ENCODE peak calls at places on chromosome 5, in five cellular contexts. One of them, this sample, is unnamed.

GRCh38 chr5:115545065-115545882 is 699 bp upstream of the FEM1C start:
- DNase-seq in upper lobe of left lung: no peak
- DNase-seq in sigmoid colon: no peak
- DNase-seq in H1: no peak
- DNase-seq in HL-60: peak
- DNase-seq in this sample: no peak

GRCh38 chr5:76820491-76820890 is 1.7 kb downstream of the F2RL1 start:
- DNase-seq in upper lobe of left lung: no peak
- DNase-seq in sigmoid colon: no peak
- DNase-seq in H1: no peak
- DNase-seq in HL-60: no peak
- DNase-seq in this sample: no peak

GRCh38 chr5:76388236-76388635 is 14.8 kb upstream of the IQGAP2 start:
- DNase-seq in upper lobe of left lung: no peak
- DNase-seq in sigmoid colon: no peak
- DNase-seq in H1: no peak
- DNase-seq in HL-60: no peak
- DNase-seq in this sample: no peak

GRCh38 chr5:133731951-133732350 is 119.6 kb upstream of the FSTL4 start:
- DNase-seq in upper lobe of left lung: no peak
- DNase-seq in sigmoid colon: peak
- DNase-seq in H1: no peak
- DNase-seq in HL-60: no peak
- DNase-seq in this sample: no peak

GRCh38 chr5:149474198-149474597 is 77.0 kb downstream of the CSNK1A1 start:
- DNase-seq in upper lobe of left lung: no peak
- DNase-seq in sigmoid colon: no peak
- DNase-seq in H1: no peak
- DNase-seq in HL-60: no peak
- DNase-seq in this sample: peak

GRCh38 chr5:93748875-93749397 is 7.5 kb upstream of the POU5F2 start:
- DNase-seq in upper lobe of left lung: no peak
- DNase-seq in sigmoid colon: no peak
- DNase-seq in H1: no peak
- DNase-seq in HL-60: no peak
- DNase-seq in this sample: no peak

GRCh38 chr5:115961413-115962238 is 649 bp upstream of the LVRN start:
- DNase-seq in upper lobe of left lung: peak
- DNase-seq in sigmoid colon: no peak
- DNase-seq in H1: peak
- DNase-seq in HL-60: no peak
- DNase-seq in this sample: no peak

GRCh38 chr5:126339215-126339805 is 83.9 kb upstream of the GRAMD2B start:
- DNase-seq in upper lobe of left lung: no peak
- DNase-seq in sigmoid colon: no peak
- DNase-seq in H1: no peak
- DNase-seq in HL-60: peak
- DNase-seq in this sample: no peak

GRCh38 chr5:124056326-124057160 is 544.6 kb downstream of the CSNK1G3 start:
- DNase-seq in upper lobe of left lung: no peak
- DNase-seq in sigmoid colon: no peak
- DNase-seq in H1: no peak
- DNase-seq in HL-60: no peak
- DNase-seq in this sample: no peak

GRCh38 chr5:154849791-154850201 is 607 bp downstream of the FAXDC2 start:
- DNase-seq in upper lobe of left lung: no peak
- DNase-seq in sigmoid colon: no peak
- DNase-seq in H1: no peak
- DNase-seq in HL-60: no peak
- DNase-seq in this sample: no peak

GRCh38 chr5:52791366-52791765 is 3.6 kb downstream of the ITGA1 start:
- DNase-seq in upper lobe of left lung: no peak
- DNase-seq in sigmoid colon: no peak
- DNase-seq in H1: no peak
- DNase-seq in HL-60: no peak
- DNase-seq in this sample: no peak

GRCh38 chr5:170572453-170572852 is 68.6 kb downstream of the KCNIP1 start:
- DNase-seq in upper lobe of left lung: no peak
- DNase-seq in sigmoid colon: no peak
- DNase-seq in H1: no peak
- DNase-seq in HL-60: no peak
- DNase-seq in this sample: no peak

GRCh38 chr5:10291736-10292135 is 16.0 kb downstream of the CMBL start:
- DNase-seq in upper lobe of left lung: no peak
- DNase-seq in sigmoid colon: no peak
- DNase-seq in H1: no peak
- DNase-seq in HL-60: no peak
- DNase-seq in this sample: no peak

GRCh38 chr5:31317642-31318041 is 124.2 kb downstream of the CDH6 start:
- DNase-seq in upper lobe of left lung: peak
- DNase-seq in sigmoid colon: no peak
- DNase-seq in H1: peak
- DNase-seq in HL-60: no peak
- DNase-seq in this sample: no peak

GRCh38 chr5:317086-317811 is 4.3 kb upstream of the AHRR start:
- DNase-seq in upper lobe of left lung: peak
- DNase-seq in sigmoid colon: no peak
- DNase-seq in H1: peak
- DNase-seq in HL-60: peak
- DNase-seq in this sample: no peak

GRCh38 chr5:40291338-40291737 is 388.4 kb upstream of the PTGER4 start:
- DNase-seq in upper lobe of left lung: no peak
- DNase-seq in sigmoid colon: no peak
- DNase-seq in H1: no peak
- DNase-seq in HL-60: no peak
- DNase-seq in this sample: no peak

GRCh38 chr5:18113724-18114123 is 479.5 kb downstream of the TAF11L14 start:
- DNase-seq in upper lobe of left lung: no peak
- DNase-seq in sigmoid colon: no peak
- DNase-seq in H1: no peak
- DNase-seq in HL-60: no peak
- DNase-seq in this sample: no peak

GRCh38 chr5:61809651-61810050 is 477.6 kb downstream of the ZSWIM6 start:
- DNase-seq in upper lobe of left lung: no peak
- DNase-seq in sigmoid colon: no peak
- DNase-seq in H1: no peak
- DNase-seq in HL-60: no peak
- DNase-seq in this sample: peak

GRCh38 chr5:1885476-1885755 is 2.7 kb upstream of the IRX4 start:
- DNase-seq in upper lobe of left lung: no peak
- DNase-seq in sigmoid colon: no peak
- DNase-seq in H1: no peak
- DNase-seq in HL-60: no peak
- DNase-seq in this sample: no peak

GRCh38 chr5:28284788-28285187 is 1246.4 kb upstream of the CDH9 start:
- DNase-seq in upper lobe of left lung: no peak
- DNase-seq in sigmoid colon: no peak
- DNase-seq in H1: no peak
- DNase-seq in HL-60: no peak
- DNase-seq in this sample: no peak

GRCh38 chr5:56301041-56301440 is 67.9 kb upstream of the ANKRD55 start:
- DNase-seq in upper lobe of left lung: no peak
- DNase-seq in sigmoid colon: no peak
- DNase-seq in H1: no peak
- DNase-seq in HL-60: no peak
- DNase-seq in this sample: no peak

GRCh38 chr5:79255786-79256557 is 20.0 kb downstream of the JMY start:
- DNase-seq in upper lobe of left lung: no peak
- DNase-seq in sigmoid colon: no peak
- DNase-seq in H1: peak
- DNase-seq in HL-60: no peak
- DNase-seq in this sample: peak

GRCh38 chr5:123610665-123611406 is 98.9 kb downstream of the CSNK1G3 start:
- DNase-seq in upper lobe of left lung: no peak
- DNase-seq in sigmoid colon: no peak
- DNase-seq in H1: no peak
- DNase-seq in HL-60: peak
- DNase-seq in this sample: no peak

GRCh38 chr5:43636076-43636475 is 33.1 kb downstream of the NNT start:
- DNase-seq in upper lobe of left lung: no peak
- DNase-seq in sigmoid colon: no peak
- DNase-seq in H1: no peak
- DNase-seq in HL-60: no peak
- DNase-seq in this sample: no peak

GRCh38 chr5:142863856-142864255 is 93.7 kb downstream of the ARHGAP26 start:
- DNase-seq in upper lobe of left lung: no peak
- DNase-seq in sigmoid colon: no peak
- DNase-seq in H1: no peak
- DNase-seq in HL-60: no peak
- DNase-seq in this sample: no peak

GRCh38 chr5:60334281-60334713 is 365.7 kb downstream of the DEPDC1B start:
- DNase-seq in upper lobe of left lung: no peak
- DNase-seq in sigmoid colon: no peak
- DNase-seq in H1: no peak
- DNase-seq in HL-60: no peak
- DNase-seq in this sample: no peak

DNA sequence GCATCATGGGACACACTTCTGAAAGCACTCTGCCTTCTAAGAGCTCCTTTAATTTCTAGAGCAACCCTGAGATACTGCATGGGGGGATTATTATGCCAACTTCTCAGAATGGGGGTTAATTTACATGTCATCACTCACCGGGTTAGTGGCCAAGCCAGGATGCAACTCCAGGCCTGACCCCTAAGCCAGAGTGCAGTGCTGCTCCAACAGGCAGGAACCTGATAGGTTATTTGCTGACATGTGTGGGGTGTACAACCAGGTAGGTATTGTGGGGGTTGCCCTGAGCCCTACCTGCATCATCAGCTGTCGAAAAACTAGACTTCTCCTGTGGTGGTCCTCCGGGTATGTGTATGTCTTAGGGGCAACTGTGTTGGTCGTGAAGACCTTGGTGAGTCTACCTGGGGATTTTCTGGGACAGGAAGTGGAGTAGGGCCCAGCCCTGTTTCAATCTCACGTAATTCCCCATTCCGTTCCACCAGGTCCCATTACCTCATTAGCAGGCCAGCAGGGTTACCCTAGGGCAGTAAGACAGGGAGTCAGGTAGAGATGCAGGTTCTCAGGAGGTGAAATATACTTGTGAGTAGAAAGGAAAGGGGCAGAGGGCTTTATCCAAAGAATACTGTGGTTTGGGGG is 56.7 kb downstream of the MACROH2A1 start:
- DNase-seq in upper lobe of left lung: no peak
- DNase-seq in sigmoid colon: peak
- DNase-seq in H1: no peak
- DNase-seq in HL-60: no peak
- DNase-seq in this sample: no peak
- TF ChIP-seq POLR2AphosphoS5 in upper lobe of left lung: no peak
- TF ChIP-seq POLR2AphosphoS5 in sigmoid colon: no peak
- TF ChIP-seq POLR2AphosphoS5 in H1: no peak
- TF ChIP-seq POLR2AphosphoS5 in HL-60: no peak
- TF ChIP-seq POLR2AphosphoS5 in this sample: no peak

DNA sequence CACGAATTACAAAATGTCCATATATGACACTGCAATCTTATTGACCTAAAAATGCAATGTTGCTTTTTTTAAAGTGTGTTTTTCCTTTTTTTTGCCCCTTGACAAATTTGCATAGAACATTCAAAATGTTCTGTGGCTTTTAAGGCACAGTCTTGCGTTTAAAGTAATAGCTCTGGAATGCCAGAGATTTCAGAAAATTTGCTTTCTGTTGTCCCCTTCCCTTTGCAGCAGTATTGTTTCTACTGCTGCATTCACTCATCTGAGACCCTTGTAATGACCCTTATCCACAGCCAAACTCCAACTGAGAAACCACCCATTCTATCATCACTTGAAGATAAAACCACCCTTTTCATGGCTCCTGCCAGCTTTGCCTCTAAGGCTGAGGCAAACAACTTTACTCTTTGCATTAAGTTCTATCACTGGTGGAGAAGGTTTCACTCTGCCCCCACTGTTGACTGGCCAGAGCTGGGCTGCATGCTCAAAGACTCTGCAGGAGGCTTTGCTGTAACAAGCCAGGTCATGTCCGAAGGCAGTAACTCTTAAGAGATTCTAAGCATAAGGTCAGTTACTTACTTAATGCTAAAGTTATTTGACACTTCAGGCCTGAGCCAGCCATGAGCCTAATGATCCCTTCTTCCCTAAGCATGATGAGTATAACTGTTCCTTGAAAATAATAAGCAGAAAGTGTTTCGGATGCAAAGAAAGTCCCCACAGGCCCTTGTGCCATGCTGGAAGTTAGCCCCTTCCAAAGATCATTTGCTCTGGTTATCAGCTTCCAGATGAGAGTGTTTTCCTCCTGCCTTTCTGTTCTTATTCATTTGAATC is 101.9 kb downstream of the CD180 start:
- DNase-seq in upper lobe of left lung: no peak
- DNase-seq in sigmoid colon: no peak
- DNase-seq in H1: no peak
- DNase-seq in HL-60: no peak
- DNase-seq in this sample: no peak
- H3K4me3 ChIP-seq in upper lobe of left lung: no peak
- H3K4me3 ChIP-seq in sigmoid colon: no peak
- H3K4me3 ChIP-seq in H1: no peak
- H3K4me3 ChIP-seq in HL-60: no peak
- H3K4me3 ChIP-seq in this sample: no peak

DNA sequence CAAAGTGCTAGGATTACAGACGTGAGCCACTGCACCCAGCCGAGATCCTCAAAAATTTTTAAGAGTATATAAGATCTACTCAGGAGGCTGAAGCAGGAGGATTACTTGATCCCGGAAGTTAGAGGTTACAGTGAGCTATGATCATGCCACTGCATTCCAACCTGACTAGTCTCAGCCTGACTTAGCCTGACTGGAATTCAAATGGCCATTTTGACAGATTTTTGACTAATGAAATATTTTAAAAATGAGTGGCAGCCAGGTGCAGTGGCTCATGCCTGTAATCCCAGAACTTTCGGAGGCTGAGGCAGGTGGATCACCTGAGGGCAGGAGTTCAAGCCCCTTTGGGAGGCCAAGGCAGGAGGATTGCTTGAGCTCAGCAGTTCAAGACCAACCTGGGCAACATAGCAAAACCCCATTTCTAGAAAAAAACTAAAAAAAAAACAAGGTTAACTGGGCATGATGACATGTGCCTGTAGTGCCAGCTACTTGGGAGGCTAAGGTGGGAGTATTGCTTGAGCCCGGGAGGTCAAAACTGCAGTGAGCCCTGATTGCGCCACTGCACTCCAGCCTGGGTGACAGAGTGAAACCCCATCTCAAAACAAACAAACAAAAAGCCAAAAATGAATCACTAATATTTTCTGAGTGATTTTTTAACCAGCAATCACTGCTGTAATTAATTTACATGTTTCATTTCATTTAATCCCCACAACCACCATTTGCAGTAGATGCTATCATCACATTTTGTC is 16.6 kb downstream of the ATOX1 start:
- DNase-seq in upper lobe of left lung: no peak
- DNase-seq in sigmoid colon: no peak
- DNase-seq in H1: no peak
- DNase-seq in HL-60: no peak
- DNase-seq in this sample: no peak
- H3K27ac ChIP-seq in upper lobe of left lung: no peak
- H3K27ac ChIP-seq in sigmoid colon: no peak
- H3K27ac ChIP-seq in H1: no peak
- H3K27ac ChIP-seq in HL-60: no peak
- H3K27ac ChIP-seq in this sample: peak

DNA sequence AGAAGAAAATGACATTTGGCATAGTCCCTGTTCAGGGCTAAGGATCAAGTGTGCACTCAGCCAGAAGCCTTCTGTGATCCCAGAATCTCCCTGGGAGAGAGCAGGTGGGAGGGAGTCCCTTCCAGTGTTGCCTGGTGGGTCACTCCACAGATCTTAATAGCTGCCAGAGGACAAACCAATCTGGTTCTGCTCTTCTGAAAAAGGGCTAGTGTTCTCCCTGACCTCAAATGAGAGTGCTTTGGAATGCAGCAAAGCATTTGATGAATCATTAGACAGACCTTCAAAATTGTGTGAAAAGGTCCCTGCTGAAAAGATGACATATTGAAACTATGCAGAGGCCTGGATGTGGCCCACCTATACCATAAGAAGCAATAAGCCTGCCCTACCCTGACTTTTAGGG is 339.7 kb downstream of the TMEM232 start:
- DNase-seq in upper lobe of left lung: no peak
- DNase-seq in sigmoid colon: no peak
- DNase-seq in H1: no peak
- DNase-seq in HL-60: no peak
- DNase-seq in this sample: no peak
- TF ChIP-seq POLR2AphosphoS5 in upper lobe of left lung: no peak
- TF ChIP-seq POLR2AphosphoS5 in sigmoid colon: no peak
- TF ChIP-seq POLR2AphosphoS5 in H1: no peak
- TF ChIP-seq POLR2AphosphoS5 in HL-60: no peak
- TF ChIP-seq POLR2AphosphoS5 in this sample: no peak